ENCODE peak calls at places on chromosomes 1 and 21, in six cellular contexts. Z is neuronal stem cell, X is mesenchymal stem cell, N is mesendoderm, I is H9, D is trophoblast cell. H is an unnamed sample.
A peak's percentile ranks its signal among the peaks of the same experiment; 100 is the strongest.

GRCh38 chr1:145720556-145720877 is 1.2 kb downstream of the CD160 start:
- DNase-seq in X (peak; percentile 77), N (peak; percentile 53), D (peak; percentile 91), I (no peak), Z (no peak), H (peak; percentile 91)

GRCh38 chr1:119712342-119713038 is 756 bp downstream of the PHGDH start:
- DNase-seq in D (peak; percentile 79), X (peak; percentile 92), I (peak; percentile 90), Z (peak; percentile 65), N (peak; percentile 98), H (peak; percentile 95)

GRCh38 chr1:67673468-67674201 is 11.4 kb upstream of the GADD45A start:
- DNase-seq in D (no peak), I (no peak), Z (no peak), N (no peak), X (no peak), H (no peak)

GRCh38 chr1:19032701-19033515 is 76.4 kb upstream of the IFFO2 start:
- DNase-seq in I (no peak), Z (no peak), N (no peak), X (no peak), D (no peak), H (no peak)

GRCh38 chr1:93979718-93980319 is 70.6 kb upstream of the GCLM start:
- DNase-seq in D (no peak), N (no peak), Z (no peak), X (peak; percentile 60), I (no peak), H (peak; percentile 69)

GRCh38 chr1:3712573-3713535 is 39.4 kb upstream of the CCDC27 start:
- DNase-seq in X (no peak), Z (no peak), N (no peak), I (no peak), D (no peak), H (no peak)

GRCh38 chr1:60102691-60103090 is 29.1 kb upstream of the C1orf87 start:
- DNase-seq in N (no peak), X (peak; percentile 11), D (no peak), Z (no peak), I (no peak), H (no peak)

GRCh38 chr1:202272446-202272845 is 69.3 kb downstream of the UBE2T start:
- DNase-seq in N (no peak), D (no peak), I (peak; percentile 11), X (no peak), Z (no peak), H (no peak)

GRCh38 chr21:31558839-31559367 is 100.6 kb upstream of the SOD1 start:
- DNase-seq in X (peak; percentile 95), I (peak; percentile 97), N (peak; percentile 99), D (peak; percentile 94), Z (peak; percentile 96), H (peak; percentile 76)

GRCh38 chr1:169312084-169312954 is 55.3 kb downstream of the NME7 start:
- DNase-seq in I (no peak), D (peak; percentile 65), Z (no peak), X (peak; percentile 97), N (peak; percentile 61), H (peak; percentile 98)

GRCh38 chr1:79322511-79323027 is 316.0 kb upstream of the ADGRL4 start:
- DNase-seq in Z (no peak), N (no peak), D (peak; percentile 10), I (no peak), X (peak; percentile 65), H (peak; percentile 50)

GRCh38 chr1:150383629-150384318 is 19.8 kb downstream of the RPRD2 start:
- DNase-seq in X (no peak), D (no peak), N (no peak), Z (no peak), I (no peak), H (no peak)

GRCh38 chr1:7885513-7886298 is 32.8 kb upstream of the UTS2 start:
- DNase-seq in D (peak; percentile 21), N (peak; percentile 93), Z (no peak), I (peak; percentile 100), X (no peak), H (no peak)

GRCh38 chr1:117392776-117393175 is 25.5 kb downstream of the MAN1A2 start:
- DNase-seq in D (peak; percentile 79), X (no peak), I (no peak), Z (no peak), N (peak; percentile 22), H (no peak)

GRCh38 chr1:25030674-25031589 is 100.9 kb upstream of the RUNX3 start:
- DNase-seq in D (no peak), Z (no peak), N (no peak), I (no peak), X (no peak), H (peak; percentile 23)

GRCh38 chr1:15323351-15323988 is 76.4 kb downstream of the FHAD1 start:
- DNase-seq in X (peak; percentile 71), I (peak; percentile 76), Z (peak; percentile 76), N (peak; percentile 74), D (peak; percentile 91), H (peak; percentile 80)

GRCh38 chr1:111154021-111154999 is 14.3 kb downstream of the CEPT1 start:
- DNase-seq in N (no peak), X (no peak), D (no peak), Z (no peak), I (no peak), H (no peak)

GRCh38 chr21:17044696-17045095 is 468.1 kb upstream of the CXADR start:
- DNase-seq in X (no peak), D (no peak), N (no peak), I (no peak), Z (no peak), H (no peak)

GRCh38 chr1:245390975-245391374 is 236.2 kb downstream of the KIF26B start:
- DNase-seq in X (no peak), Z (no peak), I (no peak), D (no peak), N (no peak), H (no peak)

GRCh38 chr1:245401881-245402598 is 247.3 kb downstream of the KIF26B start:
- DNase-seq in D (no peak), X (no peak), I (no peak), N (no peak), Z (no peak), H (no peak)

GRCh38 chr1:245398180-245398579 is 243.4 kb downstream of the KIF26B start:
- DNase-seq in Z (no peak), I (no peak), X (no peak), D (no peak), N (no peak), H (no peak)

GRCh38 chr1:245393694-245394093 is 238.9 kb downstream of the KIF26B start:
- DNase-seq in D (no peak), I (no peak), X (no peak), N (no peak), Z (no peak), H (no peak)

GRCh38 chr1:245396615-245397014 is 241.8 kb downstream of the KIF26B start:
- DNase-seq in I (no peak), N (no peak), Z (no peak), X (no peak), D (peak; percentile 42), H (no peak)
- H3K4me2 ChIP-seq in I (no peak overlapping the region), N (no peak overlapping the region), Z (no peak overlapping the region), X (no peak overlapping the region), D (no peak overlapping the region), H (no peak overlapping the region)

GRCh38 chr1:212860713-212861581 is 2.9 kb downstream of the FLVCR1 start:
- DNase-seq in Z (no peak), D (no peak), I (no peak), X (peak; percentile 38), N (peak; percentile 94), H (peak; percentile 52)

GRCh38 chr1:212862111-212862690 is 4.1 kb downstream of the FLVCR1 start:
- DNase-seq in I (no peak), Z (no peak), N (no peak), D (no peak), X (no peak), H (no peak)

GRCh38 chr1:212858461-212859265 is 588 bp downstream of the FLVCR1 start:
- DNase-seq in I (no peak), X (peak; percentile 62), N (peak; percentile 50), D (peak; percentile 38), Z (no peak), H (peak; percentile 31)

GRCh38 chr1:212856755-212857154 is 1.3 kb upstream of the FLVCR1 start:
- DNase-seq in I (no peak), N (no peak), D (no peak), Z (no peak), X (no peak), H (no peak)

DNA sequence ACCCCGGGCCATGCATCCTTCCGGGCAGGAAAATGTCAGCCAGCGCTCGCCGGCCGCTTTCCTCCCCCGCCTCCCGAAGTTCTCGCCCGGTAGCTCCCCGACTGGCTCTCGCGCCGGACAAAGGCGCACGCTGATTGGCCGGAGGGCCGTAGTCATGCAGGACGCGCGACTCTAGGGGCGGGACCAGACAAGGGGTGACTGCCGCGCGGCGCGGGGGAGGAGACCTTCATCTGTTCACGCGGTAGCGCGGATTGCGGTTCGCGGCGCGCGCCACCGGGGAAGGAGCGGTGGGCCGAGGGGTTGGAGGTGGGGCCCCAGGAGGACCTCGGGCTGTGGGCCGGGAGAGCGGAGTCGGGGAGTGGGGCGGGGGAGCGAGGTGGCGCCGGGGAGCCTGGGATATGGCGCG is at the start of gene FLVCR1:
- DNase-seq in N (peak; percentile 98), Z (peak; percentile 95), D (peak; percentile 97), I (peak; percentile 97), X (peak; percentile 96), H (peak; percentile 94)
- H2BK120ac ChIP-seq in N (no peak within 1 kb of the TSS), Z (no peak within 1 kb of the TSS), D (peak within 1 kb of the TSS; percentile 54), I (no peak within 1 kb of the TSS), X (peak within 1 kb of the TSS; percentile 83), H (peak within 1 kb of the TSS; percentile 1)

DNA sequence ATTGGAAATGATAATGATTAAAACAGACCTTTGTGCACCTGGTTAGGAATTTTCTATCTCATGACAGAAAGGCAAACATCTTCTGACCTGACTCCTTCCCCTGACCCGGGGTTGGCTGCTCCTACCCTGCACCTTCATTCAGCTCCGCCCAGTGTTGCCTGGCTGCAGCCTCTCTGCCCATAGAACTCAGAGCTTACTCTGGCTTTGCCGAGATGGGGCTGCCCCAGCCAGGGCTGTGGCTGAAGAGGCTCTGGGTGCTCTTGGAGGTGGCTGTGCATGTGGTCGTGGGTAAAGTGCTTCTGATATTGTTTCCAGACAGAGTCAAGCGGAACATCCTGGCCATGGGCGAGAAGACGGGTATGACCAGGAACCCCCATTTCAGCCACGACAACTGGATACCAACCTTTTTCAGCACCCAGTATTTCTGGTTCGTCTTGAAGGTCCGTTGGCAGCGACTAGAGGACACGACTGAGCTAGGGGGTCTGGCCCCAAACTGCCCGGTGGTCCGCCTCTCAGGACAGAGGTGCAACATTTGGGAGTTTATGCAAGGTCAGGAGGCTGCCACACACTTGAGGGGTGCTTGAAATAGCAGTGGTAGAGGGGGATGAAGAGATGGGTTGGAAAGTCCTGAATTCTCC is at the start of gene DIO1:
- DNase-seq in Z (no peak), X (no peak), N (no peak), D (no peak), I (peak; percentile 61), H (no peak)
- H3K4me2 ChIP-seq in Z (no peak within 1 kb of the TSS), X (no peak within 1 kb of the TSS), N (no peak within 1 kb of the TSS), D (no peak within 1 kb of the TSS), I (no peak within 1 kb of the TSS), H (no peak within 1 kb of the TSS)

DNA sequence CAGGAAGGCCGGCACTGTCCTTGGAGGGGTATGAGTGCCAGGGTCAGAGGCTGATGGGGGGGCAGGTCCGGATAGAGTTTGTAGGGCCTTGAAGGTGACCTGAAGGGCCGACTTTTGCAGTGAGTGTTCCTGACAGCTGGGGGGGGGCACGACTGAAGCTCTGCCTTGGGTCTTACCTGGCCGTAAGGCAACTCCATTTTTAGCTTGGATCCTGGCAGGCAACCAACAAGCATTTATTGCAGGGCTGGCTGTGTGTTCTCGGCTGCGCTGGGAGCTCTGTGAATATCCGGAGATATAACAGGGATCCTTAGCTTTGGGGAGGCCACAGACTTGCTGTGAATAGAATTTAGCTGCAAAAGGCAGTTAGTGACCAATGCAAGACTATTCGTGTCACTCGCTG is 130.6 kb downstream of the MRPS6 start:
- DNase-seq in D (no peak), N (no peak), I (no peak), Z (no peak), X (no peak), H (no peak)
- H2BK120ac ChIP-seq in D (peak overlapping the region; percentile 95), N (no peak overlapping the region), I (no peak overlapping the region), Z (peak overlapping the region; percentile 98), X (peak overlapping the region; percentile 39), H (no peak overlapping the region)

GRCh38 chr1:174795806-174796205 is 203.9 kb upstream of the CACYBP start:
- DNase-seq in X (no peak), N (no peak), D (no peak), I (no peak), Z (no peak), H (peak; percentile 21)
- H3K4me2 ChIP-seq in X (no peak overlapping the region), N (no peak overlapping the region), D (no peak overlapping the region), I (no peak overlapping the region), Z (no peak overlapping the region), H (no peak overlapping the region)